ENCODE peak calls at places on chromosomes 16 and 17, in eight cellular contexts. B, Q, J, F, V, Z, G and T are unnamed samples.

GRCh38 chr17:1744551-1745512 is 2.2 kb downstream of the SERPINF2 start:
- DNase-seq in B (no peak), Q (no peak), J (no peak), F (no peak), V (no peak), Z (no peak), G (no peak), T (no peak)

GRCh38 chr16:23282508-23282907 is 19.6 kb upstream of the SCNN1B start:
- DNase-seq in B (no peak), Q (no peak), J (no peak), F (no peak), V (no peak), Z (no peak), G (no peak), T (no peak)

GRCh38 chr17:17303010-17303846 is at the start of gene NT5M:
- DNase-seq in B (no peak), Q (peak), J (peak), F (peak), V (peak), Z (peak), G (peak), T (peak)

GRCh38 chr17:78925234-78925633 is at the start of gene TIMP2:
- DNase-seq in B (no peak), Q (peak), J (peak), F (peak), V (peak), Z (peak), G (peak), T (peak)

GRCh38 chr16:1960665-1961630 is 1.6 kb downstream of the NDUFB10 start:
- DNase-seq in B (no peak), Q (peak), J (no peak), F (peak), V (no peak), Z (no peak), G (peak), T (peak)

GRCh38 chr16:4700380-4700996 is 7.1 kb downstream of the NUDT16L1 start:
- DNase-seq in B (no peak), Q (no peak), J (no peak), F (peak), V (no peak), Z (no peak), G (no peak), T (no peak)

GRCh38 chr16:82322177-82322576 is 152.2 kb upstream of the MPHOSPH6 start:
- DNase-seq in B (no peak), Q (no peak), J (no peak), F (no peak), V (no peak), Z (no peak), G (no peak), T (no peak)

GRCh38 chr16:56450901-56451752 is at the start of the genes NUDT21 and OGFOD1:
- DNase-seq in B (peak), Q (peak), J (peak), F (peak), V (peak), Z (peak), G (peak), T (peak)

GRCh38 chr16:88868974-88869672 is 2.7 kb upstream of the PABPN1L start:
- DNase-seq in B (no peak), Q (no peak), J (no peak), F (no peak), V (no peak), Z (no peak), G (no peak), T (no peak)

GRCh38 chr16:23876256-23876896 is 40.6 kb downstream of the PRKCB start:
- DNase-seq in B (no peak), Q (no peak), J (no peak), F (no peak), V (no peak), Z (no peak), G (no peak), T (no peak)

GRCh38 chr17:62030264-62030663 is 34.8 kb downstream of the MED13 start:
- DNase-seq in B (no peak), Q (no peak), J (no peak), F (no peak), V (no peak), Z (no peak), G (no peak), T (no peak)

GRCh38 chr17:2794116-2794803 is 2.0 kb upstream of the RAP1GAP2 start:
- DNase-seq in B (no peak), Q (no peak), J (no peak), F (no peak), V (no peak), Z (no peak), G (no peak), T (no peak)

GRCh38 chr17:74190807-74191206 is 12.7 kb upstream of the RPL38 start:
- DNase-seq in B (no peak), Q (no peak), J (no peak), F (no peak), V (no peak), Z (no peak), G (no peak), T (no peak)

GRCh38 chr16:17364319-17365210 is 106.2 kb downstream of the XYLT1 start:
- DNase-seq in B (no peak), Q (peak), J (no peak), F (peak), V (peak), Z (no peak), G (peak), T (no peak)

GRCh38 chr16:80014241-80014939 is 413.9 kb upstream of the MAF start:
- DNase-seq in B (no peak), Q (no peak), J (no peak), F (no peak), V (no peak), Z (no peak), G (no peak), T (no peak)

GRCh38 chr16:4747906-4748681 is 13.8 kb downstream of the DNAAF8 start:
- DNase-seq in B (no peak), Q (no peak), J (no peak), F (no peak), V (no peak), Z (no peak), G (no peak), T (no peak)

GRCh38 chr17:67520282-67520906 is 143.3 kb downstream of the PITPNC1 start:
- DNase-seq in B (no peak), Q (no peak), J (peak), F (no peak), V (no peak), Z (no peak), G (peak), T (no peak)

GRCh38 chr17:81119223-81120148 is 45.8 kb upstream of the PVALEF start:
- DNase-seq in B (peak), Q (peak), J (no peak), F (peak), V (peak), Z (peak), G (peak), T (peak)
- TF ChIP-seq CTCF in B (no peak), Q (peak), J (no peak), F (no peak), V (no peak), Z (no peak), G (peak), T (no peak)

GRCh38 chr17:41777157-41777578 is 9.3 kb downstream of the JUP start:
- DNase-seq in B (no peak), Q (no peak), J (no peak), F (no peak), V (peak), Z (no peak), G (no peak), T (no peak)
- TF ChIP-seq CTCF in B (no peak), Q (peak), J (peak), F (no peak), V (no peak), Z (no peak), G (no peak), T (no peak)

GRCh38 chr16:85481738-85482137 is 131.4 kb upstream of the GSE1 start:
- DNase-seq in B (no peak), Q (no peak), J (no peak), F (no peak), V (no peak), Z (no peak), G (no peak), T (no peak)

GRCh38 chr16:85480727-85481101 is 132.4 kb upstream of the GSE1 start:
- DNase-seq in B (no peak), Q (no peak), J (no peak), F (no peak), V (no peak), Z (no peak), G (no peak), T (no peak)

GRCh38 chr16:85481206-85481605 is 131.9 kb upstream of the GSE1 start:
- DNase-seq in B (no peak), Q (no peak), J (no peak), F (no peak), V (no peak), Z (no peak), G (no peak), T (no peak)

GRCh38 chr16:85477801-85478363 is 135.2 kb upstream of the GSE1 start:
- DNase-seq in B (no peak), Q (no peak), J (no peak), F (no peak), V (no peak), Z (no peak), G (no peak), T (no peak)

DNA sequence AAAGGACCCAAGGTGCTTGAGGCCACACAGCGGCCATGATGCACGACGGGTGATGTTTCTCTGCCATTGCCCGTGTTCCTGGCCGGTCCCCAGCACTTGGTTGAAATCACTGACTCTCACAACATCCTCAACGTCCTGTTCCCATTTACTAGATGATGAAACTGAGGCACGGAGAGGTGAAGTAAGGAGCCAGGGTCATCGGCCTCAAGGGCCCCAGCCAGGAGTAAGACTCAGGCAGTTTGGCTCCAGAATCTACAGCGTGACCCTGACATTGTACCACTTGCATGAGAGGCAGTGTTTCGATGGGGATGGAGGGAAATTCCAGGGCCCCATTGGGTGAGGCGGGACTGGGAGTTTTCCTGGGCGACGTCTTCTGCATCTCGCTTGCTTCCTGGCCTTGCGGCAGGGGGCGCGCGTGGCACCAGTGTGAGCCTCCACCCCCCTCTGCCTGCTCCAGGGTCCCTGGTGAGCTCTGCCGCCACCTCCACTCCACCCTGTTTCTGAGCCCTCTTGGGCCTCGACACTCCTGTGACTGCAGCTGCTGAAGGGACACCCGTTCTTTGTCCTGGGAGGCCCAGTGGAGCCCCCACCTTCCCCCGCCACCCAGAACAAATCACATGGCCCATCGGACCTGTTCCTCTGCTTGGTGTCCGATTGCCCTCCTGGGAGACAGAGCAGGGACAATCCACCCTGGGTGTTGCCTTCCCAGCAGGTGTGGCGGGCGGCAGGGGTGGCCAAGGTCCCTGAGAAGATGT is 133.0 kb upstream of the GSE1 start:
- DNase-seq in B (no peak), Q (no peak), J (no peak), F (peak), V (peak), Z (no peak), G (no peak), T (peak)
- TF ChIP-seq CTCF in B (no peak), Q (no peak), J (peak), F (no peak), V (peak), Z (no peak), G (no peak), T (no peak)

GRCh38 chr17:55005520-55005919 is 37.0 kb downstream of the STXBP4 start:
- DNase-seq in B (peak), Q (no peak), J (no peak), F (peak), V (no peak), Z (no peak), G (peak), T (no peak)
- TF ChIP-seq CTCF in B (peak), Q (peak), J (no peak), F (peak), V (peak), Z (peak), G (peak), T (no peak)

GRCh38 chr16:10561001-10561400 is 19.4 kb downstream of the EMP2 start:
- DNase-seq in B (no peak), Q (no peak), J (no peak), F (no peak), V (no peak), Z (no peak), G (no peak), T (no peak)

GRCh38 chr16:10562361-10562899 is 18.0 kb downstream of the EMP2 start:
- DNase-seq in B (no peak), Q (no peak), J (no peak), F (no peak), V (no peak), Z (no peak), G (no peak), T (no peak)

GRCh38 chr16:10558746-10559641 is 21.4 kb downstream of the EMP2 start:
- DNase-seq in B (no peak), Q (peak), J (peak), F (no peak), V (peak), Z (peak), G (no peak), T (no peak)

GRCh38 chr16:10558305-10558704 is 22.1 kb downstream of the EMP2 start:
- DNase-seq in B (no peak), Q (no peak), J (no peak), F (no peak), V (no peak), Z (no peak), G (no peak), T (no peak)

GRCh38 chr16:10561425-10561824 is 19.0 kb downstream of the EMP2 start:
- DNase-seq in B (no peak), Q (no peak), J (no peak), F (no peak), V (no peak), Z (no peak), G (no peak), T (no peak)
- TF ChIP-seq CTCF in B (no peak), Q (no peak), J (no peak), F (no peak), V (no peak), Z (no peak), G (no peak), T (no peak)